ENCODE peak calls at places on chromosomes 4 and X, in eight cellular contexts. M is neural progenitor cell, S is MM.1S, G is ovary, O is pancreas, R is aorta, P is tibial nerve, I is fibroblast of lung. H is an unnamed sample.

GRCh38 chr4:173076903-173077629 is 91.5 kb upstream of the GALNT7 start:
- DNase-seq in M (no peak), S (no peak), G (no peak), O (no peak), R (no peak), P (no peak), I (peak), H (no peak)

GRCh38 chr4:51858605-51859211 is 15.8 kb downstream of the DCUN1D4 start:
- DNase-seq in M (no peak), S (no peak), G (no peak), O (no peak), R (no peak), P (no peak), I (peak), H (no peak)

GRCh38 chr4:169062861-169063197 is 52.8 kb upstream of the CBR4 start:
- DNase-seq in M (no peak), S (no peak), G (peak), O (no peak), R (no peak), P (no peak), I (peak), H (no peak)

GRCh38 chr4:128718793-128719192 is 90.7 kb upstream of the JADE1 start:
- DNase-seq in M (no peak), S (no peak), G (no peak), O (no peak), R (no peak), P (no peak), I (peak), H (no peak)

GRCh38 chr4:77215107-77215506 is 58.1 kb downstream of the CCNG2 start:
- DNase-seq in M (no peak), S (no peak), G (no peak), O (no peak), R (no peak), P (no peak), I (no peak), H (no peak)

GRCh38 chrX:85828771-85829170 is 218.6 kb downstream of the CHM start:
- DNase-seq in M (no peak), S (no peak), G (no peak), O (no peak), R (no peak), P (no peak), I (no peak), H (no peak)

GRCh38 chrX:44816369-44816768 is 27.5 kb upstream of the DUSP21 start:
- DNase-seq in M (no peak), S (no peak), G (no peak), O (no peak), R (no peak), P (no peak), I (no peak), H (no peak)

GRCh38 chr4:1192091-1192492 is 19.7 kb upstream of the SPON2 start:
- DNase-seq in M (no peak), S (no peak), G (peak), O (peak), R (peak), P (peak), I (peak), H (peak)

GRCh38 chr4:153257151-153257620 is 52.9 kb downstream of the TRIM2 start:
- DNase-seq in M (peak), S (no peak), G (peak), O (no peak), R (no peak), P (no peak), I (peak), H (no peak)

GRCh38 chr4:6875431-6875831 is 34.2 kb upstream of the TBC1D14 start:
- DNase-seq in M (no peak), S (no peak), G (no peak), O (no peak), R (peak), P (no peak), I (no peak), H (no peak)

GRCh38 chr4:109873791-109874514 is 26.0 kb downstream of the LRIT3 start:
- DNase-seq in M (no peak), S (no peak), G (no peak), O (no peak), R (no peak), P (no peak), I (peak), H (peak)

GRCh38 chr4:99593781-99594636 is 19.4 kb downstream of the MTTP start:
- DNase-seq in M (no peak), S (no peak), G (no peak), O (no peak), R (no peak), P (no peak), I (no peak), H (no peak)

GRCh38 chr4:110754726-110755125 is 131.8 kb upstream of the PITX2 start:
- DNase-seq in M (no peak), S (no peak), G (no peak), O (no peak), R (no peak), P (no peak), I (no peak), H (no peak)

GRCh38 chr4:152591361-152591760 is 55.5 kb upstream of the FBXW7 start:
- DNase-seq in M (peak), S (no peak), G (peak), O (peak), R (peak), P (peak), I (peak), H (no peak)

GRCh38 chr4:176236909-176237308 is 32.1 kb downstream of the ASB5 start:
- DNase-seq in M (no peak), S (peak), G (no peak), O (no peak), R (no peak), P (no peak), I (peak), H (no peak)

GRCh38 chr4:105130945-105131344 is 15.7 kb upstream of the TET2 start:
- DNase-seq in M (no peak), S (no peak), G (no peak), O (no peak), R (no peak), P (no peak), I (no peak), H (no peak)

GRCh38 chr4:87118826-87119225 is 101.6 kb downstream of the KLHL8 start:
- DNase-seq in M (no peak), S (no peak), G (no peak), O (no peak), R (no peak), P (no peak), I (peak), H (no peak)

GRCh38 chrX:150544835-150545790 is 23.3 kb upstream of the MTM1 start:
- DNase-seq in M (no peak), S (no peak), G (peak), O (no peak), R (no peak), P (no peak), I (no peak), H (no peak)

GRCh38 chr4:185201983-185202962 is 1.5 kb downstream of the CFAP97 start:
- DNase-seq in M (peak), S (no peak), G (no peak), O (no peak), R (no peak), P (no peak), I (peak), H (no peak)

GRCh38 chr4:114811564-114812360 is 213.2 kb downstream of the UGT8 start:
- DNase-seq in M (no peak), S (no peak), G (no peak), O (no peak), R (no peak), P (no peak), I (no peak), H (no peak)

GRCh38 chrX:133254666-133255065 is 36.5 kb upstream of the TFDP3 start:
- DNase-seq in M (no peak), S (no peak), G (no peak), O (no peak), R (no peak), P (no peak), I (no peak), H (peak)

GRCh38 chr4:184583738-184584502 is 65.3 kb downstream of the CASP3 start:
- DNase-seq in M (no peak), S (no peak), G (no peak), O (no peak), R (no peak), P (no peak), I (no peak), H (no peak)

GRCh38 chrX:66074920-66075879 is 35.3 kb upstream of the VSIG4 start:
- DNase-seq in M (no peak), S (no peak), G (no peak), O (no peak), R (peak), P (no peak), I (no peak), H (no peak)

GRCh38 chr4:173494013-173494970 is 35.7 kb downstream of the HAND2 start:
- DNase-seq in M (peak), S (peak), G (peak), O (no peak), R (peak), P (no peak), I (peak), H (no peak)

GRCh38 chrX:136879001-136879667 is 1.4 kb downstream of the RBMX start:
- DNase-seq in M (no peak), S (no peak), G (no peak), O (no peak), R (no peak), P (no peak), I (peak), H (no peak)

GRCh38 chrX:13167444-13168207 is 123.2 kb upstream of the FAM9C start:
- DNase-seq in M (peak), S (no peak), G (peak), O (no peak), R (no peak), P (no peak), I (no peak), H (no peak)

GRCh38 chr4:36332782-36333131 is 51.3 kb downstream of the DTHD1 start:
- DNase-seq in M (no peak), S (peak), G (no peak), O (no peak), R (no peak), P (no peak), I (no peak), H (no peak)

GRCh38 chr4:6674500-6675149 is 19.1 kb upstream of the S100P start:
- DNase-seq in M (peak), S (peak), G (no peak), O (no peak), R (no peak), P (no peak), I (peak), H (no peak)

GRCh38 chr4:107951551-107951950 is 20.2 kb downstream of the CYP2U1 start:
- DNase-seq in M (no peak), S (no peak), G (no peak), O (no peak), R (no peak), P (no peak), I (peak), H (no peak)

GRCh38 chr4:165325732-165326512 is 1.5 kb upstream of the MSMO1 start:
- DNase-seq in M (no peak), S (peak), G (peak), O (no peak), R (no peak), P (no peak), I (peak), H (peak)

GRCh38 chr4:81466841-81467671 is 4.7 kb downstream of the RASGEF1B start:
- DNase-seq in M (peak), S (peak), G (peak), O (no peak), R (peak), P (peak), I (peak), H (peak)

GRCh38 chr4:115101675-115102074 is 11.7 kb downstream of the NDST4 start:
- DNase-seq in M (no peak), S (no peak), G (no peak), O (no peak), R (no peak), P (no peak), I (no peak), H (no peak)

GRCh38 chr4:118774321-118774720 is 61.6 kb downstream of the SEC24D start:
- DNase-seq in M (no peak), S (no peak), G (no peak), O (no peak), R (no peak), P (no peak), I (no peak), H (no peak)

GRCh38 chrX:115504167-115504566 is 56.8 kb upstream of the PLS3 start:
- DNase-seq in M (no peak), S (peak), G (no peak), O (no peak), R (no peak), P (no peak), I (no peak), H (no peak)

GRCh38 chrX:76931518-76931917 is 504.0 kb downstream of the MAGEE1 start:
- DNase-seq in M (no peak), S (no peak), G (no peak), O (no peak), R (no peak), P (no peak), I (no peak), H (no peak)

GRCh38 chr4:159777689-159778088 is 674.8 kb downstream of the RAPGEF2 start:
- DNase-seq in M (no peak), S (no peak), G (no peak), O (no peak), R (no peak), P (no peak), I (no peak), H (no peak)

GRCh38 chr4:5758741-5759140 is 47.7 kb downstream of the EVC start:
- DNase-seq in M (no peak), S (no peak), G (no peak), O (no peak), R (no peak), P (no peak), I (peak), H (peak)

DNA sequence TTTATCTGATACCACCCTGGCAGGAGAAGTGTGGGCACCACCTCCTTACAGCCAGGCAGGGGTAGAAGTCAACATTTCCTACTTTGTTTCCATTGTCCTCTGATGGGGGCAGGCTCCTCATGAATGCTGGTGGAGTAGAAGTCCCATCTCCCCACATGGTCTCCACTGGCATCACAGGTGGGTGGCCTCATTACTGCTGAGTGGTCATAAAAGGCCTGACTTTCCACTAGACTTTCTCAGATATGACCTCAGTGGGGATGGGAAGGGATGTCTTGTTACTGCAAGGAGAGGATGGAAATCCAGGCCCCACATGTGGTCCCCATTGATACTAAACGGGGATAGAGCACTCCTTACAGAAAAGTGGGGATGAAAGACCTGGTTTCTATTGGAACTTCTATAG is 18.6 kb upstream of the BMP2K start:
- DNase-seq in M (no peak), S (no peak), G (no peak), O (no peak), R (no peak), P (no peak), I (no peak), H (no peak)
- H3K27ac ChIP-seq in M (no peak), S (no peak), G (no peak), O (no peak), R (no peak), P (no peak), I (no peak), H (no peak)

GRCh38 chr4:7929530-7929951 is 10.1 kb downstream of the AFAP1 start:
- DNase-seq in M (peak), S (no peak), G (no peak), O (peak), R (no peak), P (no peak), I (no peak), H (peak)
- H3K27ac ChIP-seq in M (no peak), S (no peak), G (no peak), O (peak), R (peak), P (peak), I (no peak), H (peak)

GRCh38 chr4:155688211-155688610 is 21.6 kb downstream of the GUCY1A1 start:
- DNase-seq in M (no peak), S (no peak), G (no peak), O (no peak), R (no peak), P (no peak), I (no peak), H (no peak)

GRCh38 chr4:155687380-155687982 is 20.8 kb downstream of the GUCY1A1 start:
- DNase-seq in M (no peak), S (no peak), G (no peak), O (no peak), R (no peak), P (no peak), I (no peak), H (no peak)

GRCh38 chr4:155679343-155679742 is 12.7 kb downstream of the GUCY1A1 start:
- DNase-seq in M (peak), S (no peak), G (no peak), O (no peak), R (peak), P (no peak), I (peak), H (peak)

GRCh38 chr4:155690044-155690837 is 23.6 kb downstream of the GUCY1A1 start:
- DNase-seq in M (no peak), S (no peak), G (no peak), O (no peak), R (no peak), P (no peak), I (no peak), H (no peak)

GRCh38 chr4:155684892-155685550 is 18.4 kb downstream of the GUCY1A1 start:
- DNase-seq in M (no peak), S (no peak), G (no peak), O (no peak), R (no peak), P (no peak), I (no peak), H (no peak)
- H3K27ac ChIP-seq in M (no peak), S (no peak), G (no peak), O (no peak), R (no peak), P (no peak), I (no peak), H (no peak)

GRCh38 chr4:13706130-13706529 is 78.6 kb upstream of the BOD1L1 start:
- DNase-seq in M (no peak), S (no peak), G (no peak), O (no peak), R (no peak), P (no peak), I (no peak), H (peak)
- H3K27ac ChIP-seq in M (no peak), S (peak), G (no peak), O (no peak), R (no peak), P (no peak), I (no peak), H (peak)